ENCODE peak calls at places on chromosomes 13 and 19, in five cellular contexts. B is heart left ventricle, R is astrocyte, J is body of pancreas, L is AG04450. T is an unnamed sample.

GRCh38 chr13:112984501-112984900 is 15.5 kb downstream of the MCF2L start:
- DNase-seq in L (no peak), J (no peak), B (no peak), R (no peak), T (no peak)

GRCh38 chr19:43643326-43643725 is 3.7 kb upstream of the CADM4 start:
- DNase-seq in J (no peak), R (no peak), B (no peak), L (no peak), T (no peak)

GRCh38 chr13:44591316-44591715 is 15.2 kb upstream of the TSC22D1 start:
- DNase-seq in J (no peak), B (no peak), L (no peak), R (no peak), T (no peak)

GRCh38 chr19:19485161-19485997 is 30.0 kb downstream of the TSSK6 start:
- DNase-seq in R (peak), L (no peak), B (peak), J (no peak), T (peak)

GRCh38 chr13:60152114-60152513 is 11.6 kb downstream of the DIAPH3 start:
- DNase-seq in L (no peak), B (no peak), R (peak), J (no peak), T (no peak)

GRCh38 chr13:101383595-101383994 is 32.7 kb downstream of the NALCN start:
- DNase-seq in J (no peak), B (no peak), R (no peak), L (no peak), T (no peak)

GRCh38 chr13:51287758-51288157 is 51.7 kb upstream of the SERPINE3 start:
- DNase-seq in R (no peak), L (no peak), B (no peak), J (no peak), T (no peak)

GRCh38 chr13:42119875-42120274 is 71.4 kb downstream of the DGKH start:
- DNase-seq in B (no peak), L (no peak), R (no peak), J (no peak), T (no peak)

GRCh38 chr13:99086869-99087129 is 108.9 kb upstream of the DOCK9 start:
- DNase-seq in R (peak), B (peak), L (no peak), J (no peak), T (peak)

GRCh38 chr13:112974676-112975075 is 5.7 kb downstream of the MCF2L start:
- DNase-seq in R (no peak), L (no peak), B (peak), J (no peak), T (no peak)

GRCh38 chr19:51501594-51502263 is at the start of gene SIGLEC12:
- DNase-seq in R (no peak), L (no peak), B (peak), J (peak), T (peak)

GRCh38 chr19:33390908-33391630 is 17.6 kb downstream of the CEBPG start:
- DNase-seq in L (no peak), B (peak), R (no peak), J (no peak), T (no peak)
- H3K27ac ChIP-seq in L (no peak), B (peak), R (no peak), J (no peak), T (peak)

GRCh38 chr13:67049744-67050143 is 180.4 kb downstream of the PCDH9 start:
- DNase-seq in L (no peak), J (no peak), B (no peak), R (no peak), T (no peak)
- H3K27ac ChIP-seq in L (no peak), J (no peak), B (no peak), R (no peak), T (no peak)

GRCh38 chr19:10226021-10226375 is 5.1 kb downstream of the S1PR2 start:
- DNase-seq in R (no peak), B (no peak), L (no peak), J (no peak), T (peak)

GRCh38 chr19:10226376-10227214 is 4.5 kb downstream of the S1PR2 start:
- DNase-seq in R (peak), J (peak), L (peak), B (peak), T (peak)

GRCh38 chr19:10222201-10222890 is 8.8 kb downstream of the S1PR2 start:
- DNase-seq in J (no peak), R (no peak), L (no peak), B (no peak), T (no peak)

GRCh38 chr19:10223488-10224213 is 7.5 kb downstream of the S1PR2 start:
- DNase-seq in R (no peak), L (no peak), J (no peak), B (no peak), T (no peak)

GRCh38 chr19:10224337-10224736 is 6.8 kb downstream of the S1PR2 start:
- DNase-seq in J (no peak), L (no peak), R (no peak), B (no peak), T (peak)
- H3K27ac ChIP-seq in J (no peak), L (no peak), R (no peak), B (no peak), T (no peak)

GRCh38 chr13:48231080-48231479 is 1.9 kb upstream of the ITM2B start:
- DNase-seq in R (peak), L (no peak), B (no peak), J (peak), T (no peak)
- H3K27ac ChIP-seq in R (no peak), L (no peak), B (peak), J (no peak), T (no peak)

GRCh38 chr19:984165-984967 is at the start of gene WDR18:
- DNase-seq in L (peak), J (peak), B (peak), R (peak), T (peak)
- H3K27ac ChIP-seq in L (peak), J (peak), B (peak), R (peak), T (peak)

DNA sequence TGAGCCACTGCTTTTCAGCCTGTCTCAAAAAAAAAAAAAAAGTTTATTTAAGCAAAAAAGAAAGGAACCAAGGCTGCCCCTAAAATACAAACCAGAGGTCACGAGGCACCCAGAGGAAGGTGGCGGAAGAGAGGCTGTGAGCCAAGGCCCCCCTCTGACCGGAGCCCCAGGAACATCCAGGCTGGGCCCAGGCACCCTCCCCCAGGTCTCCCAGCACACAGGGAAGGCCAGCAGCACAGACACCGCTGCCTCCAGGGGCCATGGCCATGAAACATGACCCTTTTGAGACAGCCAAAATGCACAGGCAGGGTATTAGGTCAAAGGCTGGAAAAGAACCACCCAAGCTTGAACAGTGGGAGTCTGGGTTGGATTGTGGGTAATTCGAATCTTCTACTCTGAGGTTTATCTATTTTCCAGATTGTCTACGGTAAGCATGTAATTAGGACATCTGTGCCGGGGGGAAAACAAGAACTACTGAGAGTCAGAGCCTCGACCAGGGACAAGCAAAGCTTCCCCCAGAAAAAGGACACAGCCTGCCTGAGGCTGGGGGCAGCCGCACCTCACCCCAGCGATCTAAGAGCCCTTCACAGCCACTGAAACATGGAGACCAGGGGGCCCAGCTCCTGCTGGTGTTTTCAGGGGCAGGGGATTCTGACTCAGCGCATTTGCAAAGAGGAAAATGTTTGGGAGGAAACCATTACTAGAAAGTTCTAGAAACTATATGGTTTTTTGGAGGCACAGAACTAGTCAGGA is 8.4 kb downstream of the PEX11G start:
- DNase-seq in J (peak), R (no peak), L (no peak), B (no peak), T (no peak)
- H3K27ac ChIP-seq in J (no peak), R (no peak), L (no peak), B (no peak), T (no peak)

DNA sequence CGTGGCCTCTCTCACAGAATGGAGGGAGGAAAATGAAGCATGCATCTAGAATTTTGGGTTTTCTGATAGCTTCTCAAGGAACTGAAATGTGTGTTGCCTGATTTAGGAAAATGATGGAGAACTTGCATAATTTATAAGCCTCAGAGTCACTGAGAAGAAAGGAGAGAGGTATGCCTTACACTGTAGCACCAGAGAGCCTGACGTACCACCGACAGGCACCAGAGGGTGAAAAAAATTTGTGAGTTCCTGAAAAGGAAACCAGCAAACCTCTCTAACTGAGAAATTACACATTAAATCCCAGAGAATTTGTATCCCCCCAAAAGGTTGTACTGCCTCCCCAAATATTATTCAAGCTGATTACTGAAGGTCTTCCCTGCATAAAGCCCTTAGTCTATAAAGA is 915.3 kb upstream of the SLITRK6 start:
- DNase-seq in J (no peak), L (no peak), R (no peak), B (no peak), T (no peak)
- H3K27ac ChIP-seq in J (no peak), L (no peak), R (no peak), B (no peak), T (no peak)